ENCODE peak calls at places on chromosomes 11 and 22, in nine cellular contexts. L is NCI-H1694; D is CD4-positive, alpha-beta memory T cell; K is Caki2; Z is H7; P is activated naive CD8-positive, alpha-beta T cell treated with anti-CD3 and anti-CD28 coated beads, Interleukin-2, amount 50 U/mL, for 24 hours; R is brain microvascular endothelial cell; I is body of pancreas; O is NCI-H2081. W is an unnamed sample.

GRCh38 chr11:11076879-11077278 is 219.0 kb upstream of the ZBED5 start:
- DNase-seq in L (no peak), D (no peak), K (no peak), Z (no peak), P (no peak), R (no peak), I (no peak), O (no peak), W (no peak)

GRCh38 chr11:67286621-67287333 is 2.3 kb upstream of the ANKRD13D start:
- DNase-seq in L (no peak), D (peak), K (no peak), Z (peak), P (no peak), R (no peak), I (no peak), O (no peak), W (peak)

GRCh38 chr22:28761449-28761755 is 11.1 kb upstream of the CCDC117 start:
- DNase-seq in L (no peak), D (no peak), K (no peak), Z (no peak), P (no peak), R (no peak), I (no peak), O (no peak), W (no peak)

GRCh38 chr11:48020092-48020755 is 39.9 kb downstream of the PTPRJ start:
- DNase-seq in L (no peak), D (peak), K (no peak), Z (no peak), P (peak), R (no peak), I (no peak), O (no peak), W (peak)

GRCh38 chr11:44286268-44286880 is 23.6 kb downstream of the ALX4 start:
- DNase-seq in L (peak), D (no peak), K (peak), Z (peak), P (peak), R (peak), I (peak), O (peak), W (peak)

GRCh38 chr11:82858556-82859091 is 41.6 kb downstream of the PRCP start:
- DNase-seq in L (no peak), D (no peak), K (peak), Z (no peak), P (no peak), R (peak), I (no peak), O (no peak), W (no peak)

GRCh38 chr11:123351375-123351774 is 78.7 kb upstream of the GRAMD1B start:
- DNase-seq in L (peak), D (no peak), K (no peak), Z (peak), P (no peak), R (no peak), I (no peak), O (no peak), W (no peak)

GRCh38 chr22:32020117-32020516 is 22.9 kb upstream of the SLC5A1 start:
- DNase-seq in L (no peak), D (no peak), K (peak), Z (no peak), P (no peak), R (peak), I (no peak), O (no peak), W (no peak)

GRCh38 chr11:11324090-11324489 is 29.0 kb downstream of the CSNK2A3 start:
- DNase-seq in L (no peak), D (no peak), K (no peak), Z (no peak), P (no peak), R (no peak), I (no peak), O (no peak), W (no peak)

GRCh38 chr11:102323542-102324261 is 6.4 kb downstream of the BIRC3 start:
- DNase-seq in L (no peak), D (no peak), K (no peak), Z (no peak), P (no peak), R (peak), I (no peak), O (no peak), W (no peak)

GRCh38 chr11:124961972-124962609 is 8.1 kb downstream of the CCDC15 start:
- DNase-seq in L (peak), D (peak), K (peak), Z (peak), P (no peak), R (peak), I (no peak), O (peak), W (peak)

GRCh38 chr22:45201678-45202332 is 38.1 kb downstream of the NUP50 start:
- DNase-seq in L (no peak), D (no peak), K (peak), Z (peak), P (no peak), R (peak), I (no peak), O (no peak), W (no peak)

GRCh38 chr11:68012843-68013610 is 2.9 kb downstream of the ALDH3B1 start:
- DNase-seq in L (no peak), D (peak), K (peak), Z (no peak), P (no peak), R (peak), I (peak), O (no peak), W (no peak)

GRCh38 chr11:66367561-66368312 is 3.8 kb downstream of the SLC29A2 start:
- DNase-seq in L (no peak), D (no peak), K (no peak), Z (no peak), P (no peak), R (no peak), I (no peak), O (no peak), W (no peak)

GRCh38 chr11:44989831-44990566 is 39.3 kb upstream of the TP53I11 start:
- DNase-seq in L (peak), D (no peak), K (no peak), Z (no peak), P (no peak), R (no peak), I (peak), O (peak), W (no peak)

GRCh38 chr11:76169473-76169881 is 36.8 kb downstream of the WNT11 start:
- DNase-seq in L (no peak), D (no peak), K (peak), Z (no peak), P (no peak), R (no peak), I (no peak), O (no peak), W (no peak)

GRCh38 chr11:83691387-83692088 is 405.4 kb upstream of the CCDC90B start:
- DNase-seq in L (no peak), D (no peak), K (no peak), Z (no peak), P (no peak), R (peak), I (peak), O (no peak), W (no peak)

GRCh38 chr11:61715877-61716276 is 35.7 kb downstream of the DAGLA start:
- DNase-seq in L (no peak), D (no peak), K (no peak), Z (no peak), P (no peak), R (no peak), I (no peak), O (no peak), W (no peak)

GRCh38 chr22:36197065-36197440 is 4.6 kb downstream of the APOL4 start:
- DNase-seq in L (no peak), D (no peak), K (no peak), Z (peak), P (no peak), R (peak), I (no peak), O (no peak), W (no peak)

GRCh38 chr22:43014062-43014875 is 680 bp downstream of the PACSIN2 start:
- DNase-seq in L (peak), D (peak), K (peak), Z (peak), P (peak), R (no peak), I (peak), O (no peak), W (peak)

GRCh38 chr11:36251716-36252307 is 37.4 kb downstream of the COMMD9 start:
- DNase-seq in L (no peak), D (no peak), K (no peak), Z (no peak), P (no peak), R (no peak), I (no peak), O (no peak), W (no peak)

GRCh38 chr22:36565152-36565507 is 36.2 kb upstream of the EIF3D start:
- DNase-seq in L (no peak), D (no peak), K (no peak), Z (no peak), P (no peak), R (no peak), I (no peak), O (no peak), W (no peak)

GRCh38 chr11:64021742-64022067 is 14.0 kb upstream of the FLRT1 start:
- DNase-seq in L (no peak), D (no peak), K (no peak), Z (peak), P (no peak), R (no peak), I (no peak), O (no peak), W (no peak)

GRCh38 chr11:75603791-75604736 is 42.0 kb downstream of the SERPINH1 start:
- DNase-seq in L (no peak), D (no peak), K (no peak), Z (no peak), P (no peak), R (peak), I (no peak), O (no peak), W (no peak)

GRCh38 chr11:69024509-69024908 is 11.5 kb upstream of the MRGPRF start:
- DNase-seq in L (no peak), D (no peak), K (no peak), Z (no peak), P (no peak), R (no peak), I (no peak), O (no peak), W (no peak)